ENCODE peak calls at places on chromosomes 6 and 20, in ten cellular contexts. One of them, this sample, is unnamed.

GRCh38 chr6:32685603-32686002 is 19.1 kb upstream of the HLA-DQB1 start:
- DNase-seq in A549: no peak
- DNase-seq in endothelial cell of umbilical vein: no peak
- DNase-seq in testis: no peak
- DNase-seq in ovary: no peak
- DNase-seq in HepG2: no peak
- DNase-seq in tibial nerve: no peak
- DNase-seq in heart left ventricle: no peak
- DNase-seq in breast epithelium: no peak
- DNase-seq in body of pancreas: peak
- DNase-seq in this sample: no peak

GRCh38 chr20:64145458-64146300 is 18.6 kb upstream of the MYT1 start:
- DNase-seq in HepG2: no peak
- DNase-seq in ovary: no peak
- DNase-seq in tibial nerve: no peak
- DNase-seq in A549: peak
- DNase-seq in endothelial cell of umbilical vein: no peak
- DNase-seq in testis: no peak
- DNase-seq in body of pancreas: no peak
- DNase-seq in breast epithelium: no peak
- DNase-seq in heart left ventricle: no peak
- DNase-seq in this sample: no peak

GRCh38 chr6:38047562-38047961 is 228.0 kb downstream of the ZFAND3 start:
- DNase-seq in HepG2: no peak
- DNase-seq in body of pancreas: no peak
- DNase-seq in endothelial cell of umbilical vein: no peak
- DNase-seq in heart left ventricle: no peak
- DNase-seq in breast epithelium: no peak
- DNase-seq in tibial nerve: no peak
- DNase-seq in A549: no peak
- DNase-seq in testis: no peak
- DNase-seq in ovary: no peak
- DNase-seq in this sample: no peak

GRCh38 chr6:2103644-2104523 is 141.5 kb downstream of the GMDS start:
- DNase-seq in heart left ventricle: no peak
- DNase-seq in breast epithelium: no peak
- DNase-seq in HepG2: peak
- DNase-seq in tibial nerve: no peak
- DNase-seq in ovary: no peak
- DNase-seq in testis: no peak
- DNase-seq in body of pancreas: peak
- DNase-seq in endothelial cell of umbilical vein: peak
- DNase-seq in A549: peak
- DNase-seq in this sample: no peak

GRCh38 chr6:156396068-156396771 is 381.0 kb upstream of the ARID1B start:
- DNase-seq in body of pancreas: no peak
- DNase-seq in A549: no peak
- DNase-seq in HepG2: no peak
- DNase-seq in testis: no peak
- DNase-seq in ovary: no peak
- DNase-seq in breast epithelium: no peak
- DNase-seq in endothelial cell of umbilical vein: no peak
- DNase-seq in tibial nerve: no peak
- DNase-seq in heart left ventricle: no peak
- DNase-seq in this sample: no peak

GRCh38 chr20:48398506-48399449 is 429.0 kb downstream of the PREX1 start:
- DNase-seq in heart left ventricle: peak
- DNase-seq in breast epithelium: no peak
- DNase-seq in testis: no peak
- DNase-seq in ovary: no peak
- DNase-seq in endothelial cell of umbilical vein: no peak
- DNase-seq in body of pancreas: no peak
- DNase-seq in tibial nerve: no peak
- DNase-seq in A549: peak
- DNase-seq in HepG2: peak
- DNase-seq in this sample: no peak

GRCh38 chr6:14062345-14063029 is 55.1 kb upstream of the CD83 start:
- DNase-seq in endothelial cell of umbilical vein: no peak
- DNase-seq in tibial nerve: no peak
- DNase-seq in A549: no peak
- DNase-seq in testis: no peak
- DNase-seq in HepG2: no peak
- DNase-seq in heart left ventricle: no peak
- DNase-seq in ovary: no peak
- DNase-seq in body of pancreas: no peak
- DNase-seq in breast epithelium: no peak
- DNase-seq in this sample: no peak

GRCh38 chr20:57383447-57384347 is 7.5 kb upstream of the RBM38 start:
- DNase-seq in testis: no peak
- DNase-seq in heart left ventricle: no peak
- DNase-seq in tibial nerve: no peak
- DNase-seq in ovary: peak
- DNase-seq in endothelial cell of umbilical vein: no peak
- DNase-seq in A549: no peak
- DNase-seq in HepG2: no peak
- DNase-seq in body of pancreas: no peak
- DNase-seq in breast epithelium: no peak
- DNase-seq in this sample: peak

GRCh38 chr6:157596461-157596860 is 215.5 kb downstream of the ZDHHC14 start:
- DNase-seq in tibial nerve: no peak
- DNase-seq in A549: no peak
- DNase-seq in testis: no peak
- DNase-seq in HepG2: no peak
- DNase-seq in endothelial cell of umbilical vein: no peak
- DNase-seq in ovary: no peak
- DNase-seq in heart left ventricle: no peak
- DNase-seq in body of pancreas: no peak
- DNase-seq in breast epithelium: no peak
- DNase-seq in this sample: no peak

GRCh38 chr6:102300350-102300749 is 906.8 kb downstream of the GRIK2 start:
- DNase-seq in testis: no peak
- DNase-seq in heart left ventricle: no peak
- DNase-seq in endothelial cell of umbilical vein: no peak
- DNase-seq in A549: no peak
- DNase-seq in ovary: no peak
- DNase-seq in body of pancreas: no peak
- DNase-seq in tibial nerve: no peak
- DNase-seq in breast epithelium: no peak
- DNase-seq in HepG2: no peak
- DNase-seq in this sample: no peak

GRCh38 chr6:150915868-150916267 is 50.4 kb downstream of the MTHFD1L start:
- DNase-seq in ovary: no peak
- DNase-seq in testis: no peak
- DNase-seq in body of pancreas: no peak
- DNase-seq in breast epithelium: no peak
- DNase-seq in endothelial cell of umbilical vein: no peak
- DNase-seq in heart left ventricle: no peak
- DNase-seq in HepG2: no peak
- DNase-seq in tibial nerve: no peak
- DNase-seq in A549: no peak
- DNase-seq in this sample: no peak

GRCh38 chr20:34365765-34366213 is 2.7 kb downstream of the ITCH start:
- DNase-seq in ovary: no peak
- DNase-seq in HepG2: no peak
- DNase-seq in A549: no peak
- DNase-seq in testis: no peak
- DNase-seq in tibial nerve: no peak
- DNase-seq in body of pancreas: peak
- DNase-seq in breast epithelium: no peak
- DNase-seq in heart left ventricle: no peak
- DNase-seq in endothelial cell of umbilical vein: no peak
- DNase-seq in this sample: no peak

GRCh38 chr6:1080453-1081328 is 231.2 kb upstream of the FOXQ1 start:
- DNase-seq in tibial nerve: no peak
- DNase-seq in testis: no peak
- DNase-seq in A549: no peak
- DNase-seq in heart left ventricle: no peak
- DNase-seq in body of pancreas: peak
- DNase-seq in breast epithelium: no peak
- DNase-seq in endothelial cell of umbilical vein: no peak
- DNase-seq in ovary: no peak
- DNase-seq in HepG2: no peak
- DNase-seq in this sample: no peak
- H3K27ac ChIP-seq in tibial nerve: no peak
- H3K27ac ChIP-seq in testis: no peak
- H3K27ac ChIP-seq in A549: no peak
- H3K27ac ChIP-seq in heart left ventricle: no peak
- H3K27ac ChIP-seq in body of pancreas: peak
- H3K27ac ChIP-seq in breast epithelium: no peak
- H3K27ac ChIP-seq in endothelial cell of umbilical vein: no peak
- H3K27ac ChIP-seq in ovary: no peak
- H3K27ac ChIP-seq in HepG2: no peak
- H3K27ac ChIP-seq in this sample: no peak

GRCh38 chr20:62938105-62938888 is at the start of gene GID8:
- DNase-seq in tibial nerve: no peak
- DNase-seq in ovary: no peak
- DNase-seq in endothelial cell of umbilical vein: peak
- DNase-seq in body of pancreas: peak
- DNase-seq in breast epithelium: no peak
- DNase-seq in heart left ventricle: no peak
- DNase-seq in HepG2: peak
- DNase-seq in testis: peak
- DNase-seq in A549: peak
- DNase-seq in this sample: no peak
- TF ChIP-seq POLR2A in tibial nerve: no peak
- TF ChIP-seq POLR2A in ovary: no peak
- TF ChIP-seq POLR2A in endothelial cell of umbilical vein: no peak
- TF ChIP-seq POLR2A in body of pancreas: peak
- TF ChIP-seq POLR2A in breast epithelium: no peak
- TF ChIP-seq POLR2A in heart left ventricle: no peak
- TF ChIP-seq POLR2A in HepG2: no peak
- TF ChIP-seq POLR2A in testis: no peak
- TF ChIP-seq POLR2A in A549: no peak
- TF ChIP-seq POLR2A in this sample: peak

GRCh38 chr20:3908667-3909066 is 19.5 kb downstream of the PANK2 start:
- DNase-seq in HepG2: no peak
- DNase-seq in tibial nerve: no peak
- DNase-seq in ovary: no peak
- DNase-seq in heart left ventricle: peak
- DNase-seq in endothelial cell of umbilical vein: no peak
- DNase-seq in A549: no peak
- DNase-seq in testis: peak
- DNase-seq in body of pancreas: no peak
- DNase-seq in breast epithelium: no peak
- DNase-seq in this sample: peak
- H3K27ac ChIP-seq in HepG2: no peak
- H3K27ac ChIP-seq in tibial nerve: no peak
- H3K27ac ChIP-seq in ovary: no peak
- H3K27ac ChIP-seq in heart left ventricle: peak
- H3K27ac ChIP-seq in endothelial cell of umbilical vein: no peak
- H3K27ac ChIP-seq in A549: no peak
- H3K27ac ChIP-seq in testis: peak
- H3K27ac ChIP-seq in body of pancreas: no peak
- H3K27ac ChIP-seq in breast epithelium: no peak
- H3K27ac ChIP-seq in this sample: no peak

GRCh38 chr20:37378785-37379598 is 33.1 kb downstream of the SRC start:
- DNase-seq in heart left ventricle: no peak
- DNase-seq in body of pancreas: peak
- DNase-seq in testis: no peak
- DNase-seq in HepG2: no peak
- DNase-seq in endothelial cell of umbilical vein: peak
- DNase-seq in ovary: no peak
- DNase-seq in A549: peak
- DNase-seq in breast epithelium: no peak
- DNase-seq in tibial nerve: no peak
- DNase-seq in this sample: peak
- TF ChIP-seq POLR2A in heart left ventricle: no peak
- TF ChIP-seq POLR2A in body of pancreas: no peak
- TF ChIP-seq POLR2A in testis: no peak
- TF ChIP-seq POLR2A in HepG2: no peak
- TF ChIP-seq POLR2A in endothelial cell of umbilical vein: no peak
- TF ChIP-seq POLR2A in ovary: no peak
- TF ChIP-seq POLR2A in A549: no peak
- TF ChIP-seq POLR2A in breast epithelium: no peak
- TF ChIP-seq POLR2A in tibial nerve: no peak
- TF ChIP-seq POLR2A in this sample: no peak

DNA sequence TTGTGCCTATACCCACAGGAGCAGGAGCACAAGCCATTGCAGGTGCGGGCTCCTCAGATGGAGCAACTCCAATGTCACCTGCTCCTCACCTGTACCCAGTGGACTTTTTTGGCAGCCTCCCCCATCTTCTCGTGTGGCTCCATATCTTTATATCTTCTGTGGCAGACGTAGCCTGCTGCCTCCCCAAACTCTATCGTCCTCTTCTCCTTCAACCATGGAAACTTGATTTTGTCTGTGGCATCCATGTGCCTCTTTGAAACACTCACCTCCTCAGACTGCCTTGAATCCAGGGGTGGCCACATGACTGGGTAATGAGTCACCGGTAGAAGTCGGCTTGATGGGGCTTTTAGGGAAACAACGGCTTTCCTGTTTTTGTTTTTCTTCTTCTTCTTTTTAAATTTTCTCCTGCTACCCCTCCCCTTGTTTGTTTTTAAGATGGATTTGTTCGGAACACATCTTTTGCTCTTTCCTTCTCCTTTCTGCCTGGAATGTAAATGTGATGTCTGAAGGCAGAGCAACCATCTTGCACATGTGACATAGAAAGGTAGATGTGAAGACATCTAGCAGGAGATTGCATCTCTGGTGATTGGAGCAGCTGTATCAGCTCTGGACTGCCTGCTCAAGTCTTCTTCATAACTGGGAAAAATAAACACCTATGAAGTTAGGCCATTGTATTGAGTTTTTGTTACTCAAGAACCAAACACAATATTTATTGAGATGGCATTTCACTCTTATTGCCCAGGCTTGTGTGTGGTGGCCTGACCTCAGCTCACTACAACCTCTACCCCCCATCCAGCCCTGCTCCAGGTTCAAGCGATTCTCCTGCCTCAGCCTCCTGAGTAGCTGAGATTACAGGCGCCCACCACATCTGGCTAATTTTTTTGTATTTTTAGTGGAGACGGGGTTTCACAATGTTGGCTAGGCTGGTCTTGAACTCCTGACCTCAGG is 69.9 kb upstream of the DDR1 start:
- DNase-seq in testis: peak
- DNase-seq in HepG2: no peak
- DNase-seq in A549: peak
- DNase-seq in heart left ventricle: no peak
- DNase-seq in body of pancreas: peak
- DNase-seq in endothelial cell of umbilical vein: peak
- DNase-seq in ovary: no peak
- DNase-seq in tibial nerve: no peak
- DNase-seq in breast epithelium: no peak
- DNase-seq in this sample: peak
- H3K27ac ChIP-seq in testis: no peak
- H3K27ac ChIP-seq in HepG2: no peak
- H3K27ac ChIP-seq in A549: peak
- H3K27ac ChIP-seq in heart left ventricle: no peak
- H3K27ac ChIP-seq in body of pancreas: no peak
- H3K27ac ChIP-seq in endothelial cell of umbilical vein: peak
- H3K27ac ChIP-seq in ovary: no peak
- H3K27ac ChIP-seq in tibial nerve: no peak
- H3K27ac ChIP-seq in breast epithelium: no peak
- H3K27ac ChIP-seq in this sample: peak

GRCh38 chr6:132816665-132817064 is 2.3 kb downstream of the RPS12 start:
- DNase-seq in HepG2: peak
- DNase-seq in ovary: no peak
- DNase-seq in tibial nerve: no peak
- DNase-seq in testis: no peak
- DNase-seq in body of pancreas: no peak
- DNase-seq in heart left ventricle: no peak
- DNase-seq in A549: no peak
- DNase-seq in breast epithelium: no peak
- DNase-seq in endothelial cell of umbilical vein: no peak
- DNase-seq in this sample: no peak
- TF ChIP-seq POLR2A in HepG2: peak
- TF ChIP-seq POLR2A in ovary: no peak
- TF ChIP-seq POLR2A in tibial nerve: no peak
- TF ChIP-seq POLR2A in testis: no peak
- TF ChIP-seq POLR2A in body of pancreas: no peak
- TF ChIP-seq POLR2A in heart left ventricle: no peak
- TF ChIP-seq POLR2A in A549: no peak
- TF ChIP-seq POLR2A in breast epithelium: no peak
- TF ChIP-seq POLR2A in endothelial cell of umbilical vein: no peak
- TF ChIP-seq POLR2A in this sample: no peak

GRCh38 chr20:51931321-51931720 is 129.0 kb upstream of the SALL4 start:
- DNase-seq in testis: no peak
- DNase-seq in A549: no peak
- DNase-seq in breast epithelium: no peak
- DNase-seq in ovary: no peak
- DNase-seq in HepG2: peak
- DNase-seq in body of pancreas: no peak
- DNase-seq in heart left ventricle: no peak
- DNase-seq in tibial nerve: no peak
- DNase-seq in endothelial cell of umbilical vein: no peak
- DNase-seq in this sample: no peak
- H3K27ac ChIP-seq in testis: no peak
- H3K27ac ChIP-seq in A549: peak
- H3K27ac ChIP-seq in breast epithelium: no peak
- H3K27ac ChIP-seq in ovary: no peak
- H3K27ac ChIP-seq in HepG2: no peak
- H3K27ac ChIP-seq in body of pancreas: no peak
- H3K27ac ChIP-seq in heart left ventricle: no peak
- H3K27ac ChIP-seq in tibial nerve: no peak
- H3K27ac ChIP-seq in endothelial cell of umbilical vein: peak
- H3K27ac ChIP-seq in this sample: no peak

This sample was measured in adrenal gland.